ENCODE peak calls at places on chromosomes 16 and 17, in nine cellular contexts. M is upper lobe of left lung; D is activated T-cell treated with anti-CD3 and anti-CD28 coated beads, Interleukin-2, amount 50 U/mL, for 72 hours; F is left ventricle myocardium superior; U is right cardiac atrium; Z is activated CD4-positive, CD25-positive, alpha-beta regulatory T cell treated with anti-CD3 and anti-CD28 coated beads, Interleukin-2, amount 50 U/mL, for 24 hours; P is activated CD8-positive, alpha-beta memory T cell treated with anti-CD3 and anti-CD28 coated beads, Interleukin-2, amount 10 ng/mL, durations not matched to agents 7 days and 5 days; S is heart right ventricle; Y is activated CD4-positive, alpha-beta T cell treated with anti-CD3 and anti-CD28 coated beads for 36 hours. T is an unnamed sample.

GRCh38 chr16:4780235-4780634 is 7.9 kb downstream of the SEPTIN12 start:
- ATAC-seq in Z (no peak), P (no peak), D (no peak), Y (no peak), U (no peak), S (no peak), M (no peak), F (no peak), T (no peak)

GRCh38 chr17:59420901-59421300 is 89.4 kb downstream of the YPEL2 start:
- ATAC-seq in D (no peak), F (no peak), U (no peak), M (no peak), P (no peak), Y (no peak), S (no peak), Z (no peak), T (no peak)

GRCh38 chr17:75614006-75614405 is 19.2 kb upstream of the SMIM5 start:
- ATAC-seq in P (no peak), U (no peak), Y (no peak), S (no peak), Z (no peak), F (no peak), D (no peak), M (no peak), T (no peak)

GRCh38 chr16:75053791-75054555 is 55.1 kb downstream of the ZNRF1 start:
- ATAC-seq in F (peak), D (no peak), Y (no peak), M (no peak), U (peak), S (peak), Z (no peak), P (no peak), T (no peak)

GRCh38 chr17:35499548-35499947 is 37.9 kb downstream of the SLFN12L start:
- ATAC-seq in P (no peak), Z (no peak), M (no peak), S (no peak), U (no peak), Y (no peak), F (no peak), D (no peak), T (no peak)

GRCh38 chr17:18959845-18960240 is 7.9 kb downstream of the SLC5A10 start:
- ATAC-seq in M (no peak), D (no peak), Z (no peak), U (no peak), S (no peak), F (no peak), Y (no peak), P (no peak), T (no peak)

GRCh38 chr16:48895142-48895541 is 285.2 kb upstream of the N4BP1 start:
- ATAC-seq in F (no peak), M (no peak), U (no peak), Z (no peak), S (no peak), Y (no peak), P (no peak), D (no peak), T (no peak)

GRCh38 chr17:55561316-55561972 is 50.2 kb upstream of the SMIM36 start:
- ATAC-seq in D (peak), Y (peak), S (no peak), U (no peak), P (no peak), F (no peak), M (peak), Z (no peak), T (peak)

GRCh38 chr16:81567987-81568748 is 123.6 kb downstream of the CMIP start:
- ATAC-seq in M (peak), Y (peak), D (peak), S (peak), P (no peak), Z (peak), F (peak), U (peak), T (peak)

GRCh38 chr17:1553354-1554266 is 9.0 kb downstream of the PITPNA start:
- ATAC-seq in S (no peak), P (no peak), D (no peak), Y (no peak), U (no peak), Z (no peak), M (no peak), F (no peak), T (no peak)

GRCh38 chr17:58806046-58806445 is 50.4 kb downstream of the PPM1E start:
- ATAC-seq in F (no peak), U (no peak), Y (no peak), M (no peak), P (no peak), S (no peak), Z (no peak), D (no peak), T (no peak)

GRCh38 chr17:40070895-40071719 is 8.3 kb downstream of the THRA start:
- ATAC-seq in Z (no peak), P (no peak), M (peak), U (peak), Y (no peak), D (no peak), S (no peak), F (peak), T (no peak)

GRCh38 chr17:3318336-3318735 is 20.2 kb upstream of the OR3A1 start:
- ATAC-seq in Z (no peak), P (no peak), Y (no peak), S (no peak), D (no peak), M (no peak), U (no peak), F (no peak), T (no peak)

GRCh38 chr16:58506241-58507194 is 6.6 kb downstream of the NDRG4 start:
- ATAC-seq in P (no peak), U (no peak), M (no peak), S (no peak), F (no peak), Z (no peak), D (no peak), Y (no peak), T (no peak)

GRCh38 chr16:81744911-81745310 is 34.2 kb upstream of the PLCG2 start:
- ATAC-seq in M (no peak), S (no peak), D (no peak), Z (no peak), F (no peak), U (no peak), P (no peak), Y (no peak), T (no peak)

GRCh38 chr16:85302018-85302847 is 190.0 kb upstream of the CIBAR2 start:
- ATAC-seq in Y (no peak), M (no peak), U (no peak), S (no peak), D (no peak), F (no peak), Z (no peak), P (no peak), T (no peak)

GRCh38 chr17:44981221-44981968 is 13.3 kb upstream of the C1QL1 start:
- ATAC-seq in S (no peak), Y (peak), F (no peak), P (no peak), Z (no peak), M (no peak), D (peak), U (no peak), T (peak)

GRCh38 chr17:6435968-6436367 is 1.0 kb upstream of the AIPL1 start:
- ATAC-seq in S (peak), Y (peak), M (peak), D (peak), P (peak), U (peak), F (peak), Z (peak), T (peak)

GRCh38 chr17:47983492-47984223 is 12.7 kb downstream of the CDK5RAP3 start:
- ATAC-seq in Y (no peak), U (peak), P (no peak), Z (no peak), S (peak), D (no peak), F (peak), M (no peak), T (no peak)

GRCh38 chr17:27408891-27409290 is 47.4 kb upstream of the KSR1 start:
- ATAC-seq in P (no peak), S (no peak), D (no peak), Y (no peak), F (peak), U (peak), Z (no peak), M (no peak), T (no peak)

GRCh38 chr16:56048425-56049100 is 142.7 kb upstream of the GNAO1 start:
- ATAC-seq in Z (peak), M (no peak), D (no peak), U (no peak), F (no peak), S (no peak), Y (no peak), P (no peak), T (peak)

GRCh38 chr17:28372203-28372944 is 880 bp downstream of the SARM1 start:
- ATAC-seq in D (peak), S (no peak), F (peak), Z (peak), M (no peak), Y (peak), P (peak), U (peak), T (peak)

GRCh38 chr17:10614536-10615155 is 42.5 kb downstream of the MYH3 start:
- ATAC-seq in F (peak), Y (peak), U (peak), M (no peak), S (peak), Z (no peak), P (no peak), D (no peak), T (no peak)

GRCh38 chr17:65131244-65131643 is 5.9 kb upstream of the RGS9 start:
- ATAC-seq in S (no peak), Z (no peak), Y (no peak), P (no peak), D (no peak), U (no peak), M (no peak), F (no peak), T (no peak)

GRCh38 chr17:73196500-73196899 is 3.6 kb downstream of the COG1 start:
- ATAC-seq in S (no peak), Z (no peak), M (peak), U (no peak), P (no peak), Y (no peak), F (no peak), D (no peak), T (no peak)

GRCh38 chr16:75251280-75252048 is at the start of gene BCAR1:
- ATAC-seq in S (peak), F (peak), P (peak), M (peak), Z (peak), Y (peak), D (peak), U (peak), T (peak)

T was measured in activated T-helper 17 cell treated with anti-CD3 and anti-CD28 coated beads, Interleukin-2, amount 50 U/mL, for 72 hours.